ENCODE peak calls at places on chromosomes 12 and 14, in ten cellular contexts. One of them, this sample, is unnamed.

GRCh38 chr14:41285193-41285748 is 321.4 kb upstream of the LRFN5 start:
- DNase-seq in neural progenitor cell: peak
- DNase-seq in activated CD4-positive, CD25-positive, alpha-beta regulatory T cell: no peak
- DNase-seq in foreskin fibroblast: peak
- DNase-seq in hypothalamus: no peak
- DNase-seq in T-helper 1 cell: no peak
- DNase-seq in stimulated activated naive CD8-positive, alpha-beta T cell treated with anti-CD3 and anti-CD28 coated beads, Interleukin-15, amount 100 ng/mL, for 72 hours: no peak
- DNase-seq in ELR: peak
- DNase-seq in PC-9: peak
- DNase-seq in GM23248: peak
- DNase-seq in this sample: no peak

GRCh38 chr12:92044435-92044834 is 101.2 kb downstream of the BTG1 start:
- DNase-seq in neural progenitor cell: no peak
- DNase-seq in activated CD4-positive, CD25-positive, alpha-beta regulatory T cell: no peak
- DNase-seq in foreskin fibroblast: peak
- DNase-seq in hypothalamus: no peak
- DNase-seq in T-helper 1 cell: no peak
- DNase-seq in stimulated activated naive CD8-positive, alpha-beta T cell treated with anti-CD3 and anti-CD28 coated beads, Interleukin-15, amount 100 ng/mL, for 72 hours: no peak
- DNase-seq in ELR: peak
- DNase-seq in PC-9: no peak
- DNase-seq in GM23248: no peak
- DNase-seq in this sample: no peak

GRCh38 chr14:61927521-61927920 is 165.3 kb downstream of the SNAPC1 start:
- DNase-seq in neural progenitor cell: peak
- DNase-seq in activated CD4-positive, CD25-positive, alpha-beta regulatory T cell: no peak
- DNase-seq in foreskin fibroblast: peak
- DNase-seq in hypothalamus: no peak
- DNase-seq in T-helper 1 cell: no peak
- DNase-seq in stimulated activated naive CD8-positive, alpha-beta T cell treated with anti-CD3 and anti-CD28 coated beads, Interleukin-15, amount 100 ng/mL, for 72 hours: no peak
- DNase-seq in ELR: peak
- DNase-seq in PC-9: peak
- DNase-seq in GM23248: peak
- DNase-seq in this sample: no peak

GRCh38 chr12:68532204-68532886 is 78.4 kb upstream of the RAP1B start:
- DNase-seq in neural progenitor cell: no peak
- DNase-seq in activated CD4-positive, CD25-positive, alpha-beta regulatory T cell: no peak
- DNase-seq in foreskin fibroblast: no peak
- DNase-seq in hypothalamus: no peak
- DNase-seq in T-helper 1 cell: no peak
- DNase-seq in stimulated activated naive CD8-positive, alpha-beta T cell treated with anti-CD3 and anti-CD28 coated beads, Interleukin-15, amount 100 ng/mL, for 72 hours: no peak
- DNase-seq in ELR: no peak
- DNase-seq in PC-9: no peak
- DNase-seq in GM23248: no peak
- DNase-seq in this sample: no peak

GRCh38 chr14:100341301-100342031 is 18.3 kb downstream of the SLC25A47 start:
- DNase-seq in neural progenitor cell: no peak
- DNase-seq in activated CD4-positive, CD25-positive, alpha-beta regulatory T cell: no peak
- DNase-seq in foreskin fibroblast: peak
- DNase-seq in hypothalamus: no peak
- DNase-seq in T-helper 1 cell: no peak
- DNase-seq in stimulated activated naive CD8-positive, alpha-beta T cell treated with anti-CD3 and anti-CD28 coated beads, Interleukin-15, amount 100 ng/mL, for 72 hours: peak
- DNase-seq in ELR: peak
- DNase-seq in PC-9: no peak
- DNase-seq in GM23248: peak
- DNase-seq in this sample: no peak

GRCh38 chr12:124527861-124528561 is 39.4 kb downstream of the NCOR2 start:
- DNase-seq in neural progenitor cell: no peak
- DNase-seq in activated CD4-positive, CD25-positive, alpha-beta regulatory T cell: no peak
- DNase-seq in foreskin fibroblast: peak
- DNase-seq in hypothalamus: no peak
- DNase-seq in T-helper 1 cell: no peak
- DNase-seq in stimulated activated naive CD8-positive, alpha-beta T cell treated with anti-CD3 and anti-CD28 coated beads, Interleukin-15, amount 100 ng/mL, for 72 hours: no peak
- DNase-seq in ELR: peak
- DNase-seq in PC-9: no peak
- DNase-seq in GM23248: peak
- DNase-seq in this sample: no peak

GRCh38 chr14:99468836-99469592 is 11.6 kb downstream of the SETD3 start:
- DNase-seq in neural progenitor cell: no peak
- DNase-seq in activated CD4-positive, CD25-positive, alpha-beta regulatory T cell: no peak
- DNase-seq in foreskin fibroblast: no peak
- DNase-seq in hypothalamus: no peak
- DNase-seq in T-helper 1 cell: no peak
- DNase-seq in stimulated activated naive CD8-positive, alpha-beta T cell treated with anti-CD3 and anti-CD28 coated beads, Interleukin-15, amount 100 ng/mL, for 72 hours: no peak
- DNase-seq in ELR: peak
- DNase-seq in PC-9: no peak
- DNase-seq in GM23248: no peak
- DNase-seq in this sample: no peak

GRCh38 chr12:114895822-114896221 is 211.8 kb upstream of the TBX3 start:
- DNase-seq in neural progenitor cell: no peak
- DNase-seq in activated CD4-positive, CD25-positive, alpha-beta regulatory T cell: no peak
- DNase-seq in foreskin fibroblast: peak
- DNase-seq in hypothalamus: no peak
- DNase-seq in T-helper 1 cell: no peak
- DNase-seq in stimulated activated naive CD8-positive, alpha-beta T cell treated with anti-CD3 and anti-CD28 coated beads, Interleukin-15, amount 100 ng/mL, for 72 hours: no peak
- DNase-seq in ELR: peak
- DNase-seq in PC-9: no peak
- DNase-seq in GM23248: no peak
- DNase-seq in this sample: no peak

GRCh38 chr14:21039585-21040369 is 2.4 kb upstream of the RNASE7 start:
- DNase-seq in neural progenitor cell: peak
- DNase-seq in activated CD4-positive, CD25-positive, alpha-beta regulatory T cell: no peak
- DNase-seq in foreskin fibroblast: peak
- DNase-seq in hypothalamus: peak
- DNase-seq in T-helper 1 cell: no peak
- DNase-seq in stimulated activated naive CD8-positive, alpha-beta T cell treated with anti-CD3 and anti-CD28 coated beads, Interleukin-15, amount 100 ng/mL, for 72 hours: peak
- DNase-seq in ELR: peak
- DNase-seq in PC-9: peak
- DNase-seq in GM23248: peak
- DNase-seq in this sample: no peak